ENCODE peak calls at places on chromosomes 7 and 10, in eight cellular contexts. H, Y, W, B, C, R, A and I are unnamed samples.

GRCh38 chr10:72158174-72158573 is 57.6 kb upstream of the ANAPC16 start:
- DNase-seq in C (no peak), B (no peak), A (no peak), Y (no peak), W (no peak), H (no peak), R (no peak), I (no peak)

GRCh38 chr7:116341222-116341907 is 131.0 kb downstream of the TES start:
- DNase-seq in W (no peak), R (no peak), A (no peak), H (no peak), B (no peak), C (no peak), Y (no peak), I (no peak)

GRCh38 chr10:53601260-53601875 is 828.8 kb upstream of the MBL2 start:
- DNase-seq in B (no peak), Y (no peak), H (peak), A (no peak), C (no peak), W (peak), R (peak), I (peak)

GRCh38 chr7:26340476-26341018 is 48.9 kb downstream of the SNX10 start:
- DNase-seq in W (no peak), Y (no peak), H (no peak), A (no peak), B (no peak), R (no peak), C (no peak), I (no peak)

GRCh38 chr10:76021391-76021790 is 590.0 kb downstream of the LRMDA start:
- DNase-seq in Y (no peak), A (no peak), C (no peak), W (no peak), B (no peak), H (no peak), R (no peak), I (no peak)

GRCh38 chr10:78337646-78338391 is 304.2 kb downstream of the RPS24 start:
- DNase-seq in Y (no peak), W (no peak), R (no peak), C (no peak), H (no peak), B (no peak), A (no peak), I (peak)

GRCh38 chr7:67754651-67755050 is 758.0 kb downstream of the TYW1 start:
- DNase-seq in C (no peak), B (no peak), Y (no peak), R (no peak), W (no peak), H (no peak), A (no peak), I (peak)

GRCh38 chr10:27297848-27298524 is 57.4 kb upstream of the ACBD5 start:
- DNase-seq in R (no peak), A (no peak), H (no peak), C (no peak), B (no peak), W (no peak), Y (no peak), I (no peak)

GRCh38 chr7:38107486-38107893 is 70.6 kb upstream of the STARD3NL start:
- DNase-seq in R (peak), H (peak), C (no peak), Y (no peak), A (no peak), W (peak), B (no peak), I (peak)

GRCh38 chr10:125783957-125784356 is 8.3 kb upstream of the MMP21 start:
- DNase-seq in W (no peak), C (no peak), A (no peak), H (no peak), B (no peak), R (peak), Y (no peak), I (no peak)

GRCh38 chr10:86553639-86554038 is 32.0 kb upstream of the WAPL start:
- DNase-seq in A (no peak), R (no peak), W (no peak), Y (no peak), H (peak), B (no peak), C (no peak), I (no peak)

GRCh38 chr7:22093003-22093402 is 147.3 kb upstream of the CDCA7L start:
- DNase-seq in H (no peak), C (no peak), W (no peak), A (no peak), B (no peak), Y (no peak), R (no peak), I (peak)

GRCh38 chr7:25255603-25256320 is 27.5 kb upstream of the NPVF start:
- DNase-seq in A (no peak), B (no peak), H (no peak), W (no peak), C (no peak), R (no peak), Y (no peak), I (no peak)

GRCh38 chr10:35103887-35104286 is 13.7 kb upstream of the CUL2 start:
- DNase-seq in Y (no peak), B (no peak), R (no peak), C (no peak), H (no peak), W (no peak), A (no peak), I (peak)

GRCh38 chr7:33986456-33986855 is 81.1 kb downstream of the BMPER start:
- DNase-seq in H (no peak), R (no peak), Y (no peak), A (no peak), C (no peak), W (no peak), B (no peak), I (peak)

GRCh38 chr10:13758302-13758701 is 171.5 kb downstream of the PRPF18 start:
- DNase-seq in Y (peak), W (peak), A (no peak), R (no peak), B (no peak), H (peak), C (no peak), I (peak)

GRCh38 chr10:81575007-81575406 is 300.0 kb upstream of the NRG3 start:
- DNase-seq in H (peak), Y (no peak), A (no peak), B (no peak), W (no peak), R (no peak), C (no peak), I (no peak)

GRCh38 chr10:69748621-69749020 is 53.1 kb upstream of the COL13A1 start:
- DNase-seq in W (no peak), Y (no peak), A (no peak), R (no peak), B (peak), H (no peak), C (no peak), I (peak)

GRCh38 chr7:155840909-155841308 is 28.6 kb upstream of the SHH start:
- DNase-seq in A (no peak), Y (no peak), C (no peak), W (no peak), H (no peak), R (no peak), B (no peak), I (no peak)

GRCh38 chr7:69661342-69661741 is 63.1 kb downstream of the AUTS2 start:
- DNase-seq in W (no peak), Y (no peak), B (no peak), R (peak), H (no peak), A (no peak), C (no peak), I (no peak)

GRCh38 chr10:98402931-98403717 is 11.9 kb downstream of the PYROXD2 start:
- DNase-seq in R (no peak), C (no peak), A (no peak), W (no peak), H (no peak), B (no peak), Y (no peak), I (no peak)

GRCh38 chr7:150377116-150377979 is 1.8 kb upstream of the ZNF775 start:
- DNase-seq in Y (no peak), R (no peak), A (no peak), B (no peak), W (no peak), H (no peak), C (no peak), I (no peak)

GRCh38 chr7:142864980-142865747 is 10.3 kb downstream of the EPHB6 start:
- DNase-seq in Y (no peak), B (no peak), R (no peak), H (no peak), W (no peak), A (no peak), C (no peak), I (no peak)

GRCh38 chr10:63166742-63167258 is 33.7 kb downstream of the NRBF2 start:
- DNase-seq in R (peak), Y (peak), W (peak), A (peak), H (peak), C (peak), B (no peak), I (peak)

GRCh38 chr10:82378146-82378545 is 503.2 kb downstream of the NRG3 start:
- DNase-seq in H (peak), C (no peak), A (no peak), W (no peak), R (no peak), B (no peak), Y (no peak), I (peak)

DNA sequence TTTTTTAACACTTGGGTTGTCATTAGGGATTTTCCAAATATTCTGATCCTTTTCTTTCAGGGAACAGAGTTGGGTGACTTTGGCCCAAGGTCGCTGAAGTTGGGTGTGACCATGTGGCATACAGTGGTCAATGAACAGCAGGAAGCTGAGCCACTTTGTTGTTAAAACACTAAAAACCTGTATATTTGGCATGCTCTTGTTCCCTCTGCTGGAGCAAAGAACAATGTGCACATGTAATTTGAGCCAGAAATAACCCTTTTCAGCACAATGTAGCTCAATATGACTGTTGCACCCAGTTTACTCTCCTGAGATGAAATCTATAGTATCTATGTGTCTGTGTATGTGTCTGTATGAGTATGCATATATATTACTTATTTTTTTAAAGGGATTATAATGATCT is 74.9 kb downstream of the ADCYAP1R1 start:
- DNase-seq in R (no peak), B (no peak), A (no peak), H (no peak), C (peak), Y (no peak), W (no peak), I (peak)
- TF ChIP-seq CTCF in R (no peak), B (peak), A (peak), H (peak), C (peak), Y (peak), W (peak), I (peak)

GRCh38 chr7:111560773-111561658 is 1.3 kb downstream of the IMMP2L start:
- DNase-seq in B (no peak), Y (no peak), R (no peak), A (no peak), C (no peak), H (peak), W (no peak), I (peak)

GRCh38 chr7:111561659-111561908 is 708 bp downstream of the IMMP2L start:
- DNase-seq in B (no peak), Y (no peak), H (no peak), C (no peak), R (no peak), W (no peak), A (no peak), I (no peak)

GRCh38 chr7:111564078-111564477 is 1.8 kb upstream of the IMMP2L start:
- DNase-seq in Y (no peak), B (no peak), H (no peak), R (no peak), W (no peak), A (no peak), C (no peak), I (no peak)

GRCh38 chr7:111559665-111560064 is 2.6 kb downstream of the IMMP2L start:
- DNase-seq in Y (no peak), H (no peak), R (no peak), W (no peak), C (no peak), B (no peak), A (no peak), I (no peak)

DNA sequence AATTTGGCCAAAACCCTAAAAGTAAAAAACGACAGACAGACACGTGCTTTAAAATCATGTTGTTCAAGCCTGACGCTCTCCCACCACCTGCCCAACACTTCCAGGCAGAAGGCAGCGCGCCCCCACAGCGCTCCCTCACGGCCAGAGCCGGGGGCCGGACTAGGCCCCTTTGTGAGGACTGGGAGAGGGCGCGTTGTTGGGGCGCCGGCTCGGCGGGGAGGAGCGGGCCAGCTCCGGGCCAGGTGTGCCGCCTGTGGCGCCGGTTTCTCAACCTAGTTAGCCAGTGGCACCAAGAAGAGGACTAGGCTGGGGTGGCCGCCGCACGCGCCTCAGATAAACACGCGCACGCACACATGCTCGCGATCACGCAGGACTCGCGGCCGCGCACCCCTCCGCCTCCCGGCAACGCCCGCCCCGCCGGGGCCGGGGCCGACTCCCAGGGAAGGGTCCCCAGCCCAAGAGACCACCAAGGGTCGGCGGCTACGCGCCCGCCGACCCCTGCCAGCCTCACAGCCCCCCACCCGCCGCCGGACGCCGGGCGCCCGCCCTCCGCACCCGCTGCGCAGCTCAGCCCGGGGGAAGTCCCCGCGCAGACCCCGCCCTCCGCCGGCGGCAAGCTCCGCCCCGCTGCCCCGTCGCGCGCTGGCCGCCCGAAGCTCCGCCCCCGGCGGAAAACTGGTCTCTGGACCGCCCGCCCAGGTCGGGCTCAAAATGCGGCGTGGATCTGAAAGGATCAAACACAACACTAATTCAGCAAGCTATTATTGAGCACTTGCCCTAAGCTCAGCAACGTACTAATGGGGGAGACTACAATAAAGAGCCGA is at the start of gene IMMP2L:
- DNase-seq in B (peak), A (peak), C (no peak), Y (no peak), R (peak), H (peak), W (peak), I (peak)
- TF ChIP-seq CTCF in B (peak), A (peak), C (peak), Y (peak), R (peak), H (peak), W (peak), I (peak)

DNA sequence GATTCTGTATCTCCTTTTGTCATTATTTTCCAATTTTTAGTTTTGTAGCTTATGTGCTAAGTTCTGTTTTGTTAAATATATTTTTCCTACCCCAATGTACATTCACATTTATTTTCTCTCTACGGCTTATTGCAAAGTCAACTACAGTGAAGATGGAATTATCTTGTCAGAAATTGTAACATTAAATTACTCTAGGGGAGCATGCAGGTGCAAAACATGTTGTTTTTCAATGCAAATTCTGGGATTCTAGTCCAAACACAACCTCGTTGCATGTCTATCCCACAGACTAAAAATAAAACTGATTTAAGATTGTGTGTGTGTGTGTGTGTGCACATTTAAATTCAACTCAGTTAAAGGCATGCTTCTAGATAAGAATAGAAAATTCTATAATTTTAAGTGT is 529.1 kb upstream of the POM121L12 start:
- DNase-seq in A (no peak), R (no peak), H (no peak), W (no peak), C (no peak), Y (no peak), B (no peak), I (no peak)
- TF ChIP-seq CTCF in A (no peak), R (no peak), H (no peak), W (no peak), C (no peak), Y (no peak), B (no peak), I (no peak)

GRCh38 chr7:73779517-73779916 is 9.4 kb upstream of the CLDN3 start:
- DNase-seq in C (no peak), B (no peak), R (no peak), A (no peak), W (no peak), Y (no peak), H (no peak), I (no peak)
- TF ChIP-seq CTCF in C (no peak), B (peak), R (no peak), A (no peak), W (no peak), Y (no peak), H (no peak), I (no peak)

DNA sequence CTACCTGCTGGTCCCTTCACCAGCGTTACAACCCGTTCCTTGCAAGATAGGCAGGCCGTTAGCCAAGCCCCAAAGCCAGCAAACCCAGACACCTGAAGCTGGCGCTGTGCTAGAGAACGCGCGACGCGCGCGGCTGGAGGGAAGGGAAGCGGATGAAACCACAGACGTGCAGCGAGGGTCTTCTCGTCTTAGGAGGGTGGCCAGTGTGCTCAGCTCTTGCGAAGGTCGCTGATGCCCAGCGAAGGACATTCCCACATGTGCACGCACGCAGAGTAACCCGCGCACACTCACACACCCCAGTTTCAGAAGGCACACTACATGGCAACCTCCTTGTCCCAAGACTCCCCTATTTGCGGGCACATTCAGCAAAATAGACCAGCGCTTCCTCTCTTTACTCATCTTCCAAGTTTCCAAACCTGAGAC is 941 bp downstream of the TMEM26 start:
- DNase-seq in B (no peak), R (no peak), A (no peak), W (no peak), C (no peak), Y (no peak), H (peak), I (no peak)
- TF ChIP-seq CTCF in B (no peak), R (no peak), A (no peak), W (no peak), C (no peak), Y (no peak), H (no peak), I (no peak)

GRCh38 chr7:66082886-66083415 is 7.3 kb downstream of the ASL start:
- DNase-seq in A (no peak), R (no peak), W (no peak), Y (no peak), C (no peak), H (no peak), B (no peak), I (no peak)

GRCh38 chr7:66088861-66089838 is 13.5 kb downstream of the ASL start:
- DNase-seq in C (no peak), B (no peak), H (no peak), A (no peak), W (no peak), R (no peak), Y (no peak), I (no peak)

GRCh38 chr7:66082083-66082482 is 6.5 kb downstream of the ASL start:
- DNase-seq in C (no peak), H (no peak), R (no peak), W (no peak), A (no peak), B (no peak), Y (no peak), I (no peak)

GRCh38 chr7:66078067-66078466 is 2.4 kb downstream of the ASL start:
- DNase-seq in R (no peak), H (no peak), C (no peak), A (no peak), B (no peak), Y (no peak), W (no peak), I (no peak)

DNA sequence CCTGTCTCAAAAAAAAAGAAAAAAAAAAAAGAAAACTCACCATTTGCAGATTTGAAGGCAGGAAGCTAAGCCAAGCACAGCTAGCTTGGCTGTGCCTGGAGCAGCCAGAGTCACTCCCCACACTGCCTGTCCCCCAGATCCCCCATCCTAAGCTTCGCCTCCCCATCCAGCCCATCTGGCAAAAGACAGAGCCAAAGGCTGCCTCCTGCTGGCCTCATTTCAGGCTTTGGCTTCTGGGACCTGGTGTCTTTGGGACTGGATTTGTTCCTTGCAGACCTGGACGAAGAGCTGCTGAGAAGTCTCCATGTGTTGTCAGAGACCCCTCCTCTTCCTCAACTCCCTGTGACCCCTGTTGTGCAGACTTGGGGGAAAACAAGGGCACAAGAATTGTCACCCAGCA is 8.1 kb downstream of the ASL start:
- DNase-seq in B (no peak), A (no peak), R (no peak), Y (no peak), C (no peak), H (no peak), W (no peak), I (no peak)
- TF ChIP-seq CTCF in B (peak), A (no peak), R (no peak), Y (no peak), C (peak), H (no peak), W (peak), I (no peak)

DNA sequence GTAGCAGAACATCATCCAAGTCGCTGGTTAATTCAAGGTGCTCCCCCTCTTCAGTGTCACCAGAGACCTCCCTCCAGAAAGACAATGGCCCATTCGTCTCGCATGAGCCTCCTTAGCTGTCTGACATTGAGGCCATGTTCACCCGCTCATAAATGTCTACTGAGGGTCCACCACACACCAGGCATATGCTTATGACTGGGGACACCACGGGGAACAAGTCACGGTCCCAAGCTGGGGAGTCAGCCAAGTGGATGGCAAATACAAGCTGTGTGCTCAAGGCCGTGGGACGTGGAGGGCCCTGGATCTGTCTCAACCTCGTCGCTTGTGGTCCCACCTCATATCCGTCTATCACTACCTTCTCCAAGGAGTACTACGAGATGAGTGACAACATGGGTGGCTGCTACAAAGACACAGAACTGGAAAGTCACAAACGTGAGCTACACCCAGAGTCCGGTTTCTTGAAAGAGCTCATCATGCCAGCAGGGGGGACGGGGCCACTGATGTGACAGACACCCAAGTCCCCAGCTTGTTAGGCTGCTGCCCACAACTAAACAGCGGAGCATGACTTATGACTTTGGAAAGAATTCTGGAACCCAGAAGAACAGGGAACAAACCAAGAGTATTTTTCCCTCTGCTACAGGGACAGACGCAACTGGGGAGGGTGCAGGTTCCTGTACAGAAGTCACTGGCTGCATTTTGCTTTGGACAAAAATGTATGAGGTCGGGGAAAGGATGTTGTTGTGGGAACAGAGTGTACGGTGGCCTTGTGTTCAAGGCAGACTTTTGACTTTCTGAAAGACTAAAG is 189.6 kb downstream of the COBL start:
- DNase-seq in H (no peak), B (no peak), Y (no peak), A (no peak), W (no peak), C (no peak), R (no peak), I (no peak)
- TF ChIP-seq CTCF in H (no peak), B (no peak), Y (no peak), A (no peak), W (no peak), C (no peak), R (no peak), I (no peak)